ENCODE peak calls at places on chromosomes 7 and 10, in ten cellular contexts. P is PC-9, L is trophoblast cell, X is thoracic aorta, Z is endothelial cell of umbilical vein, K is tibial artery, N is WERI-Rb-1, R is cardiac muscle cell, C is heart right ventricle, F is mammary epithelial cell. U is an unnamed sample. For H3K9me3, the result is how much of the 10 kb centered on the place peaks cover.

GRCh38 chr7:108351715-108352114 is 104.5 kb downstream of the NRCAM start:
- DNase-seq in F (no peak), R (peak), K (no peak), C (no peak), L (no peak), N (no peak), Z (peak), X (no peak), P (no peak), U (no peak)

GRCh38 chr10:4498763-4499251 is 327.2 kb upstream of the AKR1E2 start:
- DNase-seq in P (no peak), N (no peak), Z (peak), F (peak), L (no peak), C (no peak), K (no peak), X (no peak), R (peak), U (peak)

GRCh38 chr7:98956937-98957336 is 78.6 kb downstream of the TRRAP start:
- DNase-seq in P (no peak), N (no peak), R (no peak), Z (no peak), K (no peak), C (peak), L (no peak), X (no peak), F (no peak), U (no peak)

GRCh38 chr7:114949227-114949626 is 27.3 kb downstream of the MDFIC start:
- DNase-seq in Z (no peak), X (no peak), L (no peak), C (no peak), P (no peak), F (no peak), K (no peak), N (no peak), R (peak), U (peak)

GRCh38 chr10:93716771-93717170 is 14.4 kb upstream of the FRA10AC1 start:
- DNase-seq in P (no peak), X (no peak), L (no peak), R (no peak), N (no peak), C (no peak), F (peak), K (no peak), Z (no peak), U (no peak)

GRCh38 chr7:30934732-30935568 is 23.3 kb downstream of the AQP1 start:
- DNase-seq in L (no peak), R (no peak), P (no peak), F (no peak), X (no peak), Z (no peak), K (no peak), N (peak), C (no peak), U (no peak)

GRCh38 chr7:43868681-43869017 is 668 bp downstream of the MRPS24 start:
- DNase-seq in C (no peak), N (no peak), F (no peak), Z (peak), K (no peak), P (no peak), R (no peak), X (no peak), L (no peak), U (no peak)

GRCh38 chr10:79403441-79404230 is 41.8 kb downstream of the ZCCHC24 start:
- DNase-seq in C (peak), R (peak), N (no peak), L (no peak), F (peak), P (no peak), K (no peak), X (no peak), Z (peak), U (peak)

GRCh38 chr10:26566525-26567348 is 128.6 kb downstream of the APBB1IP start:
- DNase-seq in C (peak), K (no peak), R (peak), N (peak), F (no peak), X (no peak), L (no peak), P (no peak), Z (no peak), U (no peak)

GRCh38 chr7:47239927-47240570 is 341.9 kb downstream of the TNS3 start:
- DNase-seq in P (no peak), C (no peak), R (peak), L (no peak), F (no peak), X (no peak), Z (no peak), N (no peak), K (no peak), U (no peak)

GRCh38 chr7:65827366-65827765 is 45.5 kb upstream of the VKORC1L1 start:
- DNase-seq in X (no peak), P (no peak), F (peak), L (no peak), K (no peak), C (no peak), Z (no peak), R (no peak), N (no peak), U (peak)

GRCh38 chr10:124740374-124741280 is 3.6 kb downstream of the FAM53B start:
- DNase-seq in C (peak), L (no peak), K (peak), F (peak), Z (peak), R (peak), N (no peak), P (no peak), X (no peak), U (no peak)

GRCh38 chr7:26588511-26588910 is 275.9 kb downstream of the SKAP2 start:
- DNase-seq in F (no peak), N (peak), L (no peak), K (no peak), Z (no peak), P (no peak), X (no peak), R (no peak), C (no peak), U (no peak)

GRCh38 chr10:97915761-97916160 is 66.1 kb downstream of the GOLGA7B start:
- DNase-seq in N (no peak), C (no peak), P (no peak), X (no peak), L (no peak), F (no peak), Z (no peak), R (no peak), K (no peak), U (no peak)

GRCh38 chr10:130782467-130782866 is 529.1 kb downstream of the TCERG1L start:
- DNase-seq in X (no peak), P (no peak), L (no peak), K (no peak), N (peak), C (no peak), R (no peak), F (no peak), Z (no peak), U (no peak)

GRCh38 chr10:62443866-62444265 is 69.7 kb downstream of the ZNF365 start:
- DNase-seq in C (no peak), Z (peak), R (peak), N (no peak), X (no peak), K (no peak), P (no peak), F (no peak), L (no peak), U (no peak)

GRCh38 chr10:10796774-10797415 is 220.8 kb upstream of the CELF2 start:
- DNase-seq in Z (peak), C (no peak), K (no peak), X (no peak), L (no peak), N (no peak), R (peak), F (peak), P (no peak), U (peak)

GRCh38 chr10:59227136-59227673 is 50.8 kb downstream of the PHYHIPL start:
- DNase-seq in P (no peak), N (no peak), C (no peak), X (no peak), K (no peak), L (no peak), R (no peak), Z (no peak), F (no peak), U (no peak)

GRCh38 chr10:110436554-110437350 is 61.0 kb upstream of the DUSP5 start:
- DNase-seq in P (no peak), L (no peak), R (no peak), C (no peak), N (no peak), X (no peak), Z (no peak), F (no peak), K (no peak), U (no peak)

GRCh38 chr10:43679509-43679908 is 30.8 kb upstream of the ZNF32 start:
- DNase-seq in X (no peak), K (peak), F (peak), P (no peak), N (no peak), R (peak), C (peak), Z (no peak), L (no peak), U (peak)

GRCh38 chr10:21602313-21602712 is 68.3 kb downstream of the MLLT10 start:
- DNase-seq in K (no peak), N (no peak), F (no peak), L (no peak), X (no peak), P (no peak), R (no peak), C (no peak), Z (no peak), U (peak)

GRCh38 chr7:50665403-50666123 is 100.4 kb upstream of the DDC start:
- DNase-seq in C (no peak), Z (no peak), F (no peak), K (peak), P (no peak), L (no peak), N (no peak), R (peak), X (no peak), U (peak)

GRCh38 chr7:69412331-69413146 is 185.7 kb upstream of the AUTS2 start:
- DNase-seq in P (no peak), R (peak), F (no peak), C (peak), K (peak), Z (no peak), X (no peak), L (peak), N (no peak), U (peak)

GRCh38 chr7:118057404-118057803 is 126.6 kb upstream of the LSM8 start:
- DNase-seq in P (no peak), Z (no peak), C (no peak), X (no peak), K (no peak), N (no peak), L (peak), F (peak), R (no peak), U (no peak)

DNA sequence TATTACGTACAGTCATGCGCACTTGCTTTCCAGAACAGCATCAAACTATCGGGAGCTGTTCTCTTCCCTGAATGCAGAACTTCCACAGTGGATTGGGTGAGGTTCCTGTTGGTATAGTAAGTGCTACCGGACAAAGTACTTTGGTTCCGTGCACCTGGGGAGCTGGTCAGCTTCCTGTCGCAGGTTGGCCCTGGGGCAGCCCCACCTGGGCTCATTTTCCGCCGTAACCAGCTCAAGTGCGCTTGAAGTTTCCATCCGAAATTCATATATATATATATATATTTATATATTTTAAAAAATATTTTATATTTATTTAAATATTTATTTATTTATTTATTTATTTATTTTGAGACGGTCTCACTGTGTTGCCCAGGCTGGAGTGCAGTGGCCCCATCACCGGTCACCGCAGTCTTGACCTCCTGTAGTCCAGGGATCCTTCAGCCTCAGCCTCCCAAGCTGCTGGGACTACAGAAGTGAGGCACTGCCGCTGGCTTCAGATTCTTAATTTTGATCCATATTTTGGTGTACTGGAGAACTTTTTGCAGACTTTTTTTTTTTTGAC is 6.5 kb downstream of the SCART1 start:
- DNase-seq in X (no peak), P (no peak), F (no peak), R (no peak), N (no peak), K (no peak), Z (no peak), L (no peak), C (no peak), U (no peak)
- H3K9me3 ChIP-seq in X (under half), P (under half), F (under half), R (under half), N (under half), K (under half), Z (under half), L (half or more), C (under half), U (under half)

DNA sequence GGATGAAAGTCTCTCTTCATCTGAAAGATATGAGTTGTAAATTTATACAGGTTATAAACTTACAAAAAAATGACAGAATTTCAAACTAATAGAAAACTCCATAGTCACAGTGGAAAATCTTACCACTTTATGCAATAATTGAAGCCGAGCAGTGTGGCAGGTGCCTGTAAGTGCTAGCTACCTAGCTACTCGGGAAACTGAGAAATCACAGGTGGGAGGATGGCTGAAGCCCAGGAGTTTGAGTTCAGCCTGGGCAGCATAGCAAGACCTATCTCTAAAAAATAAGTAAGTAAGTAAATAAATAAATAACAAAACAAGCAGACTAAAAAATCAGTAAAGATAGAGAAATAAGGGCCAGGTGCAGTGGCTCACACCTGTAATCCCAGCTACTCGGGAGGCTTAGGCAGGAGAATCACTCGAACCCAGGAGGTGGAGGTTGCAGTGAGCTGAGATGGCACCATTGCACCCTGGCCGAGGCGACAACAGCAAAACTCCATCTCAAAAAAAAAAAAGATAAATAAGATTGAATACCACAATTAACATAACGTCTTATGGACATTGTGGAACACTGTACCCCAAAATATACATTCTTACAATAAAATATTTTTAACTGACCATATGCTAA is 61.9 kb downstream of the TRIM24 start:
- DNase-seq in Z (no peak), P (no peak), K (no peak), F (no peak), C (no peak), R (no peak), X (no peak), L (no peak), N (no peak), U (no peak)
- H3K9me3 ChIP-seq in Z (under half), P (under half), K (under half), F (under half), C (under half), R (under half), X (under half), L (under half), N (under half), U (under half)

GRCh38 chr10:127635882-127636281 is 86.8 kb downstream of the NPS start:
- DNase-seq in C (no peak), N (no peak), Z (no peak), F (no peak), L (no peak), P (no peak), R (no peak), K (no peak), X (no peak), U (no peak)
- H3K9me3 ChIP-seq in C (half or more), N (under half), Z (under half), F (under half), L (under half), P (under half), R (under half), K (under half), X (under half), U (under half)

DNA sequence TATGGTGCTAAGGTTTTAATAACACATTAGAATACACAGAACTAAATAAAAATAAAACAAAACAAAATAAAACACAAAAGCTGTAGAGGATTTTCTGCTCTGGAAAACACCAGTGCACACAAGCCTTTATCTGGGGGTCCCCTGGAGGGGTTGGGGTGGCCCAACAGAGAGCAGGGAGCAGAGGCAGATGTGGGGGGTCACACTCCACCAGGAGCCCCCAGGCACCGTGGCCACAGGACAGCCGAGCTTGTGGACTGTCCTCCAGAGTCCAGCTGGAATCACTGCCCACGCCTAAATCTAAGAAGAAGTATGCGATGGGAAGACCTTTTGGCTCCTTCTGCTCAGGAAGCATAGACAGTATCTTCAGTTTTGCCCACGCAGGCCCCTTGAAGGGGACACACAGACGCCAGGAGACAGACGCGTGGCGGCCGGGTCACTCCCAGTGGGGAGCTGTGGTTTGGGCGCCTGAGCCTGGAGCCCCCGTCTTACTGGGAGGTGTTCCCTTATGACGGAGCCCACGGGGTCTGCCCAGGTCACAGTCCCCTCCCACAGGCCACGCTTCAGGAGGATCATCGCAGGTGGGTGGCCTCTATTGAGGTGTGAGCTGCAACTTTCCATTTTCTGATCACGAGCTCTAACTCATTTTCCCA is 595.0 kb downstream of the PTPRN2 start:
- DNase-seq in Z (no peak), K (no peak), P (no peak), R (no peak), L (no peak), F (no peak), N (no peak), X (no peak), C (no peak), U (no peak)
- H3K9me3 ChIP-seq in Z (under half), K (under half), P (under half), R (under half), L (under half), F (under half), N (under half), X (under half), C (under half), U (under half)

U was measured in astrocyte.